ENCODE peak calls at places on chromosomes 11 and 22, in eight cellular contexts. L is amniotic stem cell; X is COR-L47; N is brain microvascular endothelial cell; W is HS-5; Y is activated CD4-positive, alpha-beta T cell treated with anti-CD3 and anti-CD28 coated beads, Interleukin-2, amount 10 ng/mL, durations not matched to agents 7 days and 5 days; B is mucosa of gallbladder; E is activated T-helper 1 cell treated with anti-CD3 and anti-CD28 coated beads, Interleukin-2, amount 50 U/mL, for 16 hours. A is an unnamed sample.
A peak's percentile ranks its signal among the peaks of the same experiment; 100 is the strongest.

GRCh38 chr11:97722721-97723120 is 1298.0 kb upstream of the CNTN5 start:
- DNase-seq in L (no peak), X (no peak), N (no peak), W (no peak), Y (no peak), B (no peak), E (no peak), A (no peak)

GRCh38 chr22:36904260-36904659 is 9.2 kb upstream of the CSF2RB start:
- DNase-seq in L (no peak), X (no peak), N (no peak), W (no peak), Y (no peak), B (no peak), E (no peak), A (no peak)

GRCh38 chr11:112297248-112297866 is 36.7 kb upstream of the PLET1 start:
- DNase-seq in L (no peak), X (no peak), N (no peak), W (no peak), Y (peak; percentile 48), B (no peak), E (no peak), A (no peak)

GRCh38 chr11:100769165-100769564 is 82.1 kb downstream of the ARHGAP42 start:
- DNase-seq in L (no peak), X (no peak), N (no peak), W (no peak), Y (no peak), B (no peak), E (no peak), A (no peak)

GRCh38 chr11:108788565-108789199 is 123.8 kb downstream of the DDX10 start:
- DNase-seq in L (no peak), X (no peak), N (peak; percentile 50), W (no peak), Y (no peak), B (no peak), E (no peak), A (no peak)

GRCh38 chr22:20604776-20605221 is 97.4 kb downstream of the MED15 start:
- DNase-seq in L (no peak), X (no peak), N (no peak), W (no peak), Y (no peak), B (no peak), E (no peak), A (no peak)

GRCh38 chr11:78840190-78840589 is 265.5 kb upstream of the NARS2 start:
- DNase-seq in L (peak; percentile 26), X (no peak), N (no peak), W (no peak), Y (no peak), B (no peak), E (no peak), A (no peak)

GRCh38 chr22:25028841-25029141 is 76.3 kb downstream of the KIAA1671 start:
- DNase-seq in L (no peak), X (no peak), N (no peak), W (no peak), Y (no peak), B (no peak), E (no peak), A (no peak)

GRCh38 chr11:80007616-80008015 is 566.8 kb upstream of the TENM4 start:
- DNase-seq in L (no peak), X (no peak), N (no peak), W (no peak), Y (no peak), B (no peak), E (no peak), A (no peak)

GRCh38 chr11:62599069-62599696 is 2.5 kb downstream of the MTA2 start:
- DNase-seq in L (peak; percentile 89), X (peak; percentile 97), N (peak; percentile 99), W (peak; percentile 81), Y (peak; percentile 99), B (peak; percentile 93), E (peak; percentile 91), A (peak; percentile 98)

GRCh38 chr22:31346733-31347250 is 646 bp upstream of the PATZ1 start:
- DNase-seq in L (no peak), X (peak; percentile 66), N (no peak), W (no peak), Y (peak; percentile 65), B (peak; percentile 65), E (peak; percentile 19), A (peak; percentile 32)

GRCh38 chr11:86977441-86978050 is 22.4 kb upstream of the FZD4 start:
- DNase-seq in L (no peak), X (no peak), N (no peak), W (no peak), Y (no peak), B (no peak), E (no peak), A (no peak)

GRCh38 chr11:59216654-59217640 is 4.2 kb upstream of the MPEG1 start:
- DNase-seq in L (no peak), X (no peak), N (no peak), W (peak; percentile 74), Y (no peak), B (peak; percentile 64), E (no peak), A (peak; percentile 57)

GRCh38 chr11:13889566-13890214 is 72.8 kb upstream of the SPON1 start:
- DNase-seq in L (no peak), X (peak; percentile 53), N (no peak), W (no peak), Y (no peak), B (no peak), E (no peak), A (no peak)

GRCh38 chr11:11351042-11351586 is 1.9 kb downstream of the CSNK2A3 start:
- DNase-seq in L (no peak), X (no peak), N (no peak), W (no peak), Y (no peak), B (no peak), E (no peak), A (no peak)

GRCh38 chr22:38760477-38761201 is 4.8 kb upstream of the SUN2 start:
- DNase-seq in L (no peak), X (peak; percentile 73), N (peak; percentile 47), W (no peak), Y (no peak), B (no peak), E (no peak), A (no peak)

GRCh38 chr22:20663941-20664593 is 109.8 kb upstream of the SERPIND1 start:
- DNase-seq in L (no peak), X (no peak), N (no peak), W (no peak), Y (no peak), B (no peak), E (no peak), A (no peak)

GRCh38 chr11:61834278-61835004 is 6.3 kb downstream of the FADS2 start:
- DNase-seq in L (no peak), X (no peak), N (peak; percentile 64), W (no peak), Y (peak; percentile 82), B (peak; percentile 34), E (peak; percentile 13), A (no peak)

GRCh38 chr11:47330002-47330911 is 22.2 kb downstream of the MYBPC3 start:
- DNase-seq in L (peak; percentile 6), X (no peak), N (no peak), W (no peak), Y (no peak), B (no peak), E (no peak), A (no peak)

GRCh38 chr11:12248330-12248729 is 129.0 kb upstream of the PARVA start:
- DNase-seq in L (no peak), X (peak; percentile 89), N (no peak), W (no peak), Y (no peak), B (peak; percentile 89), E (no peak), A (no peak)

GRCh38 chr22:36010090-36010489 is 18.5 kb downstream of the RBFOX2 start:
- DNase-seq in L (no peak), X (no peak), N (no peak), W (no peak), Y (no peak), B (no peak), E (no peak), A (no peak)

GRCh38 chr22:41772645-41773044 is 27.8 kb upstream of the CCDC134 start:
- DNase-seq in L (no peak), X (no peak), N (no peak), W (no peak), Y (no peak), B (no peak), E (no peak), A (peak; percentile 56)

GRCh38 chr11:113248702-113249490 is 65.5 kb upstream of the TTC12 start:
- DNase-seq in L (no peak), X (no peak), N (no peak), W (no peak), Y (no peak), B (no peak), E (no peak), A (no peak)

GRCh38 chr22:24146190-24146616 is 35.1 kb upstream of the SUSD2 start:
- DNase-seq in L (no peak), X (peak; percentile 61), N (peak; percentile 15), W (no peak), Y (peak; percentile 49), B (peak; percentile 51), E (no peak), A (no peak)

GRCh38 chr11:59144096-59144495 is 1.4 kb downstream of the FAM111A start:
- DNase-seq in L (no peak), X (peak; percentile 1), N (no peak), W (no peak), Y (no peak), B (no peak), E (no peak), A (no peak)

GRCh38 chr11:2142762-2143202 is 3.6 kb upstream of the IGF2 start:
- DNase-seq in L (peak; percentile 19), X (no peak), N (peak; percentile 33), W (peak; percentile 28), Y (no peak), B (no peak), E (no peak), A (peak; percentile 49)

GRCh38 chr11:93487032-93487483 is 56.1 kb downstream of the SMCO4 start:
- DNase-seq in L (no peak), X (no peak), N (no peak), W (no peak), Y (no peak), B (no peak), E (no peak), A (no peak)

GRCh38 chr22:38036392-38037062 is 20.7 kb upstream of the PICK1 start:
- DNase-seq in L (no peak), X (no peak), N (no peak), W (no peak), Y (no peak), B (no peak), E (no peak), A (no peak)

GRCh38 chr22:47178339-47178738 is 415.9 kb downstream of the TBC1D22A start:
- DNase-seq in L (no peak), X (no peak), N (no peak), W (no peak), Y (no peak), B (no peak), E (no peak), A (no peak)

GRCh38 chr11:894575-895201 is 15.9 kb downstream of the CHID1 start:
- DNase-seq in L (no peak), X (no peak), N (no peak), W (no peak), Y (no peak), B (no peak), E (no peak), A (no peak)

A was measured in RWPE1.